ENCODE peak calls at places on chromosomes 16 and 17, in nine cellular contexts. One of them, this sample, is unnamed.

GRCh38 chr16:89505204-89506112 is 2.7 kb upstream of the SPG7 start:
- DNase-seq in spleen: peak
- DNase-seq in fibroblast of pulmonary artery: peak
- DNase-seq in CD8-positive, alpha-beta memory T cell: peak
- DNase-seq in vagina: no peak
- DNase-seq in colonic mucosa: peak
- DNase-seq in A549: peak
- DNase-seq in brain microvascular endothelial cell: peak
- DNase-seq in foreskin fibroblast: peak
- DNase-seq in this sample: no peak

GRCh38 chr16:87203060-87203656 is 114.0 kb downstream of the C16orf95 start:
- DNase-seq in fibroblast of pulmonary artery: peak
- DNase-seq in CD8-positive, alpha-beta memory T cell: peak
- DNase-seq in brain microvascular endothelial cell: peak
- DNase-seq in A549: peak
- DNase-seq in spleen: no peak
- DNase-seq in colonic mucosa: peak
- DNase-seq in foreskin fibroblast: peak
- DNase-seq in vagina: no peak
- DNase-seq in this sample: no peak

GRCh38 chr16:56600398-56600999 is 7.9 kb upstream of the MT2A start:
- DNase-seq in vagina: no peak
- DNase-seq in brain microvascular endothelial cell: peak
- DNase-seq in fibroblast of pulmonary artery: peak
- DNase-seq in CD8-positive, alpha-beta memory T cell: no peak
- DNase-seq in A549: peak
- DNase-seq in foreskin fibroblast: peak
- DNase-seq in colonic mucosa: no peak
- DNase-seq in spleen: no peak
- DNase-seq in this sample: no peak

GRCh38 chr17:18994626-18995025 is 9.9 kb downstream of the FAM83G start:
- DNase-seq in colonic mucosa: no peak
- DNase-seq in A549: no peak
- DNase-seq in brain microvascular endothelial cell: no peak
- DNase-seq in foreskin fibroblast: no peak
- DNase-seq in fibroblast of pulmonary artery: peak
- DNase-seq in spleen: no peak
- DNase-seq in vagina: no peak
- DNase-seq in CD8-positive, alpha-beta memory T cell: no peak
- DNase-seq in this sample: no peak

GRCh38 chr17:73747221-73748002 is 103.2 kb upstream of the SDK2 start:
- DNase-seq in CD8-positive, alpha-beta memory T cell: no peak
- DNase-seq in colonic mucosa: peak
- DNase-seq in fibroblast of pulmonary artery: no peak
- DNase-seq in spleen: no peak
- DNase-seq in brain microvascular endothelial cell: no peak
- DNase-seq in A549: no peak
- DNase-seq in vagina: no peak
- DNase-seq in foreskin fibroblast: no peak
- DNase-seq in this sample: no peak

GRCh38 chr16:69932228-69932627 is 18.9 kb upstream of the CLEC18A start:
- DNase-seq in CD8-positive, alpha-beta memory T cell: no peak
- DNase-seq in colonic mucosa: no peak
- DNase-seq in A549: no peak
- DNase-seq in foreskin fibroblast: no peak
- DNase-seq in brain microvascular endothelial cell: no peak
- DNase-seq in vagina: no peak
- DNase-seq in spleen: no peak
- DNase-seq in fibroblast of pulmonary artery: no peak
- DNase-seq in this sample: no peak

GRCh38 chr17:44007346-44008204 is 3.2 kb downstream of the NAGS start:
- DNase-seq in fibroblast of pulmonary artery: no peak
- DNase-seq in vagina: no peak
- DNase-seq in CD8-positive, alpha-beta memory T cell: no peak
- DNase-seq in colonic mucosa: peak
- DNase-seq in foreskin fibroblast: no peak
- DNase-seq in spleen: peak
- DNase-seq in A549: no peak
- DNase-seq in brain microvascular endothelial cell: no peak
- DNase-seq in this sample: no peak

GRCh38 chr16:28524544-28525179 is 14.1 kb downstream of the NUPR1 start:
- DNase-seq in vagina: no peak
- DNase-seq in foreskin fibroblast: no peak
- DNase-seq in spleen: no peak
- DNase-seq in fibroblast of pulmonary artery: no peak
- DNase-seq in brain microvascular endothelial cell: no peak
- DNase-seq in A549: no peak
- DNase-seq in colonic mucosa: no peak
- DNase-seq in CD8-positive, alpha-beta memory T cell: no peak
- DNase-seq in this sample: no peak

GRCh38 chr16:5578980-5579379 is 481.4 kb upstream of the EEF2KMT start:
- DNase-seq in vagina: no peak
- DNase-seq in colonic mucosa: no peak
- DNase-seq in foreskin fibroblast: no peak
- DNase-seq in spleen: no peak
- DNase-seq in CD8-positive, alpha-beta memory T cell: no peak
- DNase-seq in fibroblast of pulmonary artery: no peak
- DNase-seq in brain microvascular endothelial cell: no peak
- DNase-seq in A549: no peak
- DNase-seq in this sample: no peak

GRCh38 chr17:50533720-50534148 is 1.2 kb downstream of the EPN3 start:
- DNase-seq in brain microvascular endothelial cell: peak
- DNase-seq in fibroblast of pulmonary artery: peak
- DNase-seq in colonic mucosa: peak
- DNase-seq in foreskin fibroblast: no peak
- DNase-seq in CD8-positive, alpha-beta memory T cell: no peak
- DNase-seq in vagina: no peak
- DNase-seq in spleen: no peak
- DNase-seq in A549: no peak
- DNase-seq in this sample: no peak

GRCh38 chr17:31398381-31399275 is 7.2 kb downstream of the RAB11FIP4 start:
- DNase-seq in colonic mucosa: no peak
- DNase-seq in A549: no peak
- DNase-seq in fibroblast of pulmonary artery: no peak
- DNase-seq in vagina: peak
- DNase-seq in CD8-positive, alpha-beta memory T cell: no peak
- DNase-seq in foreskin fibroblast: no peak
- DNase-seq in brain microvascular endothelial cell: no peak
- DNase-seq in spleen: peak
- DNase-seq in this sample: no peak

GRCh38 chr17:39173539-39174274 is 7.7 kb upstream of the ARL5C start:
- DNase-seq in colonic mucosa: no peak
- DNase-seq in CD8-positive, alpha-beta memory T cell: no peak
- DNase-seq in fibroblast of pulmonary artery: no peak
- DNase-seq in brain microvascular endothelial cell: no peak
- DNase-seq in spleen: no peak
- DNase-seq in vagina: no peak
- DNase-seq in foreskin fibroblast: no peak
- DNase-seq in A549: no peak
- DNase-seq in this sample: no peak

GRCh38 chr17:3002538-3003301 is 60.7 kb downstream of the OR1D5 start:
- DNase-seq in CD8-positive, alpha-beta memory T cell: no peak
- DNase-seq in foreskin fibroblast: no peak
- DNase-seq in colonic mucosa: peak
- DNase-seq in vagina: no peak
- DNase-seq in brain microvascular endothelial cell: no peak
- DNase-seq in spleen: peak
- DNase-seq in fibroblast of pulmonary artery: no peak
- DNase-seq in A549: no peak
- DNase-seq in this sample: no peak

GRCh38 chr17:78374631-78375274 is 3.7 kb upstream of the PGS1 start:
- DNase-seq in colonic mucosa: no peak
- DNase-seq in fibroblast of pulmonary artery: peak
- DNase-seq in foreskin fibroblast: no peak
- DNase-seq in vagina: no peak
- DNase-seq in spleen: no peak
- DNase-seq in CD8-positive, alpha-beta memory T cell: no peak
- DNase-seq in brain microvascular endothelial cell: peak
- DNase-seq in A549: no peak
- DNase-seq in this sample: no peak

DNA sequence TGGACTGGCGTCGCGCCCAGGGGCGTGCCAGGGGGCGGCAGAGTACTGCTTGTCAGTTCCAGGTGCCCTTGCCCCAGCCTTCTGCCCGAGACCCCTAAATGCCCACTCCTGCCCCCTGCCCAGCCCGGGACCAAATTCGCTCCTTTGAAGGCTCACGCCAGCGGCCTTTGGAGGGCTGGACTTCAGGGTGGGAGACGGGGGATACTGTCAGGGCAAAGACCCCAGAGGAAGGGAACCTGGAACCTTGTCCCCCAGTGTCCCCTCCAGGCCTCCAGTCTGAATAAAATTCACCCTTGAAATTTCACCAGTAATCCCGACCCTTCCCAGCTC is 737 bp downstream of the OTOP3 start:
- DNase-seq in CD8-positive, alpha-beta memory T cell: no peak
- DNase-seq in foreskin fibroblast: no peak
- DNase-seq in brain microvascular endothelial cell: no peak
- DNase-seq in colonic mucosa: no peak
- DNase-seq in vagina: no peak
- DNase-seq in spleen: no peak
- DNase-seq in A549: no peak
- DNase-seq in fibroblast of pulmonary artery: no peak
- DNase-seq in this sample: no peak
- H3K4me3 ChIP-seq in CD8-positive, alpha-beta memory T cell: no peak
- H3K4me3 ChIP-seq in foreskin fibroblast: no peak
- H3K4me3 ChIP-seq in brain microvascular endothelial cell: no peak
- H3K4me3 ChIP-seq in colonic mucosa: no peak
- H3K4me3 ChIP-seq in vagina: no peak
- H3K4me3 ChIP-seq in spleen: no peak
- H3K4me3 ChIP-seq in A549: no peak
- H3K4me3 ChIP-seq in fibroblast of pulmonary artery: no peak
- H3K4me3 ChIP-seq in this sample: no peak

GRCh38 chr16:621526-622105 is 9.2 kb upstream of the WFIKKN1 start:
- DNase-seq in vagina: no peak
- DNase-seq in foreskin fibroblast: no peak
- DNase-seq in fibroblast of pulmonary artery: no peak
- DNase-seq in spleen: no peak
- DNase-seq in A549: no peak
- DNase-seq in CD8-positive, alpha-beta memory T cell: no peak
- DNase-seq in brain microvascular endothelial cell: no peak
- DNase-seq in colonic mucosa: no peak
- DNase-seq in this sample: no peak
- H3K4me3 ChIP-seq in vagina: no peak
- H3K4me3 ChIP-seq in foreskin fibroblast: no peak
- H3K4me3 ChIP-seq in fibroblast of pulmonary artery: no peak
- H3K4me3 ChIP-seq in spleen: no peak
- H3K4me3 ChIP-seq in A549: no peak
- H3K4me3 ChIP-seq in CD8-positive, alpha-beta memory T cell: no peak
- H3K4me3 ChIP-seq in brain microvascular endothelial cell: no peak
- H3K4me3 ChIP-seq in colonic mucosa: no peak
- H3K4me3 ChIP-seq in this sample: no peak

DNA sequence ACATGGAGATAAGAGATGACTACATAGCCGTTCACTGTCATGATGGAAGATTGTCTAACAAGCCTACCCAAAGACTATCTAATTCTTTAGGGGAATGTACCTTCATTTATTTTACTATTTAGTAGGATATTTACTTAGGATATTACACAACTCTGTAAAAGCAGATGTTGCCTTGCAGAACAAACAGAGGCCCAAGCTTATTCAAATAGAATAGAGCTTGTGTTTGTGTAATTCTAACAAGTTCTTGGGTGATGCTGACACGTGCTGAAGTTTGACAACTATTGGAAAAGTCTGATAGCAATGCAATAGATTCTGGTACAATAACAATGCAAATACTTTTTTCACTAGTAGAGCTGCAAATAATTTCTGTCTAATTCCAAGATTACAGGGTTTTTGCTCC is 447.6 kb downstream of the TOX3 start:
- DNase-seq in spleen: no peak
- DNase-seq in brain microvascular endothelial cell: no peak
- DNase-seq in CD8-positive, alpha-beta memory T cell: no peak
- DNase-seq in fibroblast of pulmonary artery: no peak
- DNase-seq in colonic mucosa: no peak
- DNase-seq in vagina: no peak
- DNase-seq in A549: no peak
- DNase-seq in foreskin fibroblast: no peak
- DNase-seq in this sample: no peak
- H3K4me3 ChIP-seq in spleen: no peak
- H3K4me3 ChIP-seq in brain microvascular endothelial cell: no peak
- H3K4me3 ChIP-seq in CD8-positive, alpha-beta memory T cell: no peak
- H3K4me3 ChIP-seq in fibroblast of pulmonary artery: no peak
- H3K4me3 ChIP-seq in colonic mucosa: no peak
- H3K4me3 ChIP-seq in vagina: no peak
- H3K4me3 ChIP-seq in A549: no peak
- H3K4me3 ChIP-seq in foreskin fibroblast: no peak
- H3K4me3 ChIP-seq in this sample: no peak

GRCh38 chr16:54287758-54288591 is 1.4 kb upstream of the IRX3 start:
- DNase-seq in A549: no peak
- DNase-seq in foreskin fibroblast: no peak
- DNase-seq in brain microvascular endothelial cell: no peak
- DNase-seq in fibroblast of pulmonary artery: no peak
- DNase-seq in colonic mucosa: no peak
- DNase-seq in CD8-positive, alpha-beta memory T cell: no peak
- DNase-seq in spleen: peak
- DNase-seq in vagina: no peak
- DNase-seq in this sample: no peak
- H3K4me3 ChIP-seq in A549: peak
- H3K4me3 ChIP-seq in foreskin fibroblast: peak
- H3K4me3 ChIP-seq in brain microvascular endothelial cell: peak
- H3K4me3 ChIP-seq in fibroblast of pulmonary artery: peak
- H3K4me3 ChIP-seq in colonic mucosa: no peak
- H3K4me3 ChIP-seq in CD8-positive, alpha-beta memory T cell: no peak
- H3K4me3 ChIP-seq in spleen: no peak
- H3K4me3 ChIP-seq in vagina: peak
- H3K4me3 ChIP-seq in this sample: peak

GRCh38 chr16:10298416-10298815 is 87.4 kb upstream of the ATF7IP2 start:
- DNase-seq in colonic mucosa: no peak
- DNase-seq in spleen: no peak
- DNase-seq in A549: no peak
- DNase-seq in foreskin fibroblast: no peak
- DNase-seq in CD8-positive, alpha-beta memory T cell: no peak
- DNase-seq in vagina: no peak
- DNase-seq in fibroblast of pulmonary artery: no peak
- DNase-seq in brain microvascular endothelial cell: no peak
- DNase-seq in this sample: no peak
- H3K4me3 ChIP-seq in colonic mucosa: no peak
- H3K4me3 ChIP-seq in spleen: no peak
- H3K4me3 ChIP-seq in A549: no peak
- H3K4me3 ChIP-seq in foreskin fibroblast: no peak
- H3K4me3 ChIP-seq in CD8-positive, alpha-beta memory T cell: no peak
- H3K4me3 ChIP-seq in vagina: no peak
- H3K4me3 ChIP-seq in fibroblast of pulmonary artery: no peak
- H3K4me3 ChIP-seq in brain microvascular endothelial cell: no peak
- H3K4me3 ChIP-seq in this sample: no peak

This sample was measured in BJ.